ENCODE peak calls at places on chromosome 10, in five cellular contexts. V is NCI-H1417; S is mammary epithelial cell; N is stimulated activated CD8-positive, alpha-beta memory T cell treated with anti-CD3 and anti-CD28 coated beads, Interleukin-15, amount 100 ng/mL, for 24 hours; I is mesothelial cell of epicardium. Z is an unnamed sample.

GRCh38 chr10:126171555-126171954 is 216.7 kb downstream of the ADAM12 start:
- DNase-seq in V (no peak), S (no peak), N (no peak), I (no peak), Z (no peak)

GRCh38 chr10:79084972-79085597 is 16.3 kb downstream of the ZMIZ1 start:
- DNase-seq in V (no peak), S (no peak), N (no peak), I (no peak), Z (no peak)

GRCh38 chr10:89416465-89416864 is 2.1 kb downstream of the IFIT5 start:
- DNase-seq in V (no peak), S (no peak), N (no peak), I (no peak), Z (no peak)

GRCh38 chr10:27035163-27035562 is 65.1 kb downstream of the ANKRD26 start:
- DNase-seq in V (no peak), S (no peak), N (no peak), I (no peak), Z (no peak)

GRCh38 chr10:12512292-12513002 is 163.1 kb downstream of the CAMK1D start:
- DNase-seq in V (peak), S (no peak), N (no peak), I (no peak), Z (no peak)

GRCh38 chr10:105974803-105975456 is 1189.6 kb downstream of the SORCS1 start:
- DNase-seq in V (no peak), S (peak), N (no peak), I (no peak), Z (no peak)

GRCh38 chr10:11178606-11179221 is 161.0 kb downstream of the CELF2 start:
- DNase-seq in V (no peak), S (no peak), N (no peak), I (no peak), Z (no peak)

GRCh38 chr10:62637249-62638061 is 167.1 kb upstream of the ADO start:
- DNase-seq in V (no peak), S (peak), N (peak), I (no peak), Z (no peak)

GRCh38 chr10:91034042-91034441 is 113.2 kb upstream of the ANKRD1 start:
- DNase-seq in V (no peak), S (no peak), N (no peak), I (no peak), Z (no peak)

GRCh38 chr10:101897633-101898032 is 54.0 kb upstream of the KCNIP2 start:
- DNase-seq in V (no peak), S (no peak), N (no peak), I (no peak), Z (no peak)

GRCh38 chr10:11563936-11564335 is 47.5 kb downstream of the USP6NL start:
- DNase-seq in V (peak), S (peak), N (no peak), I (no peak), Z (no peak)

GRCh38 chr10:92290076-92290836 is 622 bp downstream of the CPEB3 start:
- DNase-seq in V (peak), S (peak), N (no peak), I (peak), Z (peak)

GRCh38 chr10:6399241-6399701 is 180.8 kb downstream of the PRKCQ start:
- DNase-seq in V (no peak), S (no peak), N (no peak), I (no peak), Z (no peak)

GRCh38 chr10:30671011-30671616 is 41.6 kb upstream of the LYZL2 start:
- DNase-seq in V (peak), S (peak), N (no peak), I (no peak), Z (no peak)

GRCh38 chr10:62514079-62514693 is 140.0 kb downstream of the ZNF365 start:
- DNase-seq in V (peak), S (no peak), N (no peak), I (no peak), Z (no peak)

GRCh38 chr10:63224241-63224640 is 91.1 kb downstream of the NRBF2 start:
- DNase-seq in V (no peak), S (no peak), N (no peak), I (no peak), Z (no peak)

GRCh38 chr10:48241301-48241700 is 33.2 kb downstream of the FRMPD2 start:
- DNase-seq in V (no peak), S (no peak), N (no peak), I (no peak), Z (no peak)

GRCh38 chr10:66783296-66783695 is 142.5 kb upstream of the LRRTM3 start:
- DNase-seq in V (no peak), S (peak), N (no peak), I (no peak), Z (no peak)

GRCh38 chr10:85280014-85280413 is 951.6 kb downstream of the CCSER2 start:
- DNase-seq in V (peak), S (no peak), N (no peak), I (no peak), Z (no peak)

GRCh38 chr10:69051710-69052487 is 36.0 kb upstream of the SRGN start:
- DNase-seq in V (no peak), S (no peak), N (no peak), I (no peak), Z (no peak)

GRCh38 chr10:58706836-58707235 is 194.2 kb downstream of the BICC1 start:
- DNase-seq in V (no peak), S (no peak), N (no peak), I (no peak), Z (no peak)

GRCh38 chr10:71840177-71840711 is 10.8 kb downstream of the PSAP start:
- DNase-seq in V (peak), S (peak), N (no peak), I (peak), Z (no peak)

GRCh38 chr10:30055094-30055701 is 4.2 kb downstream of the JCAD start:
- DNase-seq in V (no peak), S (no peak), N (no peak), I (no peak), Z (no peak)

GRCh38 chr10:121702351-121703320 is 104.4 kb upstream of the FGFR2 start:
- DNase-seq in V (no peak), S (peak), N (no peak), I (no peak), Z (no peak)

GRCh38 chr10:12795723-12796122 is 205.8 kb downstream of the CCDC3 start:
- DNase-seq in V (no peak), S (no peak), N (no peak), I (no peak), Z (no peak)

GRCh38 chr10:11009471-11010308 is 8.0 kb upstream of the CELF2 start:
- DNase-seq in V (no peak), S (no peak), N (no peak), I (no peak), Z (no peak)

GRCh38 chr10:70940834-70941568 is 52.6 kb upstream of the PCBD1 start:
- DNase-seq in V (peak), S (peak), N (no peak), I (peak), Z (peak)

GRCh38 chr10:3530346-3531096 is 254.5 kb downstream of the KLF6 start:
- DNase-seq in V (no peak), S (no peak), N (no peak), I (no peak), Z (no peak)

Z was measured in gastrocnemius medialis.